ENCODE peak calls at places on chromosome 14, in five cellular contexts. One of them, this sample, is unnamed.

GRCh38 chr14:100155881-100156645 is 3.4 kb downstream of the DEGS2 start:
- DNase-seq in endothelial cell of umbilical vein: no peak
- DNase-seq in IMR-90: no peak
- DNase-seq in neuronal stem cell: no peak
- DNase-seq in SK-N-SH: peak; percentile 71
- DNase-seq in this sample: no peak

GRCh38 chr14:23568600-23569310 is 1.2 kb upstream of the AP1G2 start:
- DNase-seq in endothelial cell of umbilical vein: no peak
- DNase-seq in neuronal stem cell: no peak
- DNase-seq in SK-N-SH: peak; percentile 65
- DNase-seq in IMR-90: no peak
- DNase-seq in this sample: no peak

GRCh38 chr14:103846569-103847438 is 571 bp downstream of the PPP1R13B start:
- DNase-seq in endothelial cell of umbilical vein: peak; percentile 26
- DNase-seq in IMR-90: no peak
- DNase-seq in SK-N-SH: peak; percentile 80
- DNase-seq in neuronal stem cell: no peak
- DNase-seq in this sample: no peak

GRCh38 chr14:105149146-105149781 is 19.3 kb downstream of the JAG2 start:
- DNase-seq in neuronal stem cell: no peak
- DNase-seq in SK-N-SH: no peak
- DNase-seq in endothelial cell of umbilical vein: no peak
- DNase-seq in IMR-90: no peak
- DNase-seq in this sample: no peak

GRCh38 chr14:49892301-49892635 is 614 bp upstream of the ARF6 start:
- DNase-seq in endothelial cell of umbilical vein: peak; percentile 83
- DNase-seq in SK-N-SH: peak; percentile 71
- DNase-seq in IMR-90: peak; percentile 82
- DNase-seq in neuronal stem cell: peak; percentile 51
- DNase-seq in this sample: peak; percentile 73

GRCh38 chr14:98290596-98290995 is 981.4 kb downstream of the BCL11B start:
- DNase-seq in SK-N-SH: no peak
- DNase-seq in IMR-90: no peak
- DNase-seq in neuronal stem cell: no peak
- DNase-seq in endothelial cell of umbilical vein: no peak
- DNase-seq in this sample: peak; percentile 29

GRCh38 chr14:101227611-101228594 is 324.4 kb upstream of the RTL1 start:
- DNase-seq in SK-N-SH: no peak
- DNase-seq in endothelial cell of umbilical vein: no peak
- DNase-seq in IMR-90: no peak
- DNase-seq in neuronal stem cell: no peak
- DNase-seq in this sample: no peak

GRCh38 chr14:63727231-63727735 is 582 bp downstream of the SGPP1 start:
- DNase-seq in IMR-90: peak; percentile 46
- DNase-seq in endothelial cell of umbilical vein: peak; percentile 51
- DNase-seq in SK-N-SH: peak; percentile 82
- DNase-seq in neuronal stem cell: no peak
- DNase-seq in this sample: peak; percentile 26

GRCh38 chr14:71387753-71388152 is 480.5 kb downstream of the PCNX1 start:
- DNase-seq in endothelial cell of umbilical vein: no peak
- DNase-seq in SK-N-SH: no peak
- DNase-seq in neuronal stem cell: no peak
- DNase-seq in IMR-90: no peak
- DNase-seq in this sample: no peak

GRCh38 chr14:45128963-45129629 is 5.2 kb downstream of the FKBP3 start:
- DNase-seq in IMR-90: no peak
- DNase-seq in SK-N-SH: no peak
- DNase-seq in endothelial cell of umbilical vein: no peak
- DNase-seq in neuronal stem cell: no peak
- DNase-seq in this sample: no peak

GRCh38 chr14:57009585-57010515 is 199.6 kb upstream of the OTX2 start:
- DNase-seq in IMR-90: no peak
- DNase-seq in SK-N-SH: peak; percentile 37
- DNase-seq in endothelial cell of umbilical vein: no peak
- DNase-seq in neuronal stem cell: no peak
- DNase-seq in this sample: no peak

GRCh38 chr14:99426265-99426664 is 54.4 kb downstream of the SETD3 start:
- DNase-seq in SK-N-SH: no peak
- DNase-seq in endothelial cell of umbilical vein: no peak
- DNase-seq in IMR-90: no peak
- DNase-seq in neuronal stem cell: no peak
- DNase-seq in this sample: no peak

GRCh38 chr14:53381879-53382278 is 228.8 kb upstream of the DDHD1 start:
- DNase-seq in SK-N-SH: no peak
- DNase-seq in neuronal stem cell: no peak
- DNase-seq in IMR-90: no peak
- DNase-seq in endothelial cell of umbilical vein: no peak
- DNase-seq in this sample: no peak

DNA sequence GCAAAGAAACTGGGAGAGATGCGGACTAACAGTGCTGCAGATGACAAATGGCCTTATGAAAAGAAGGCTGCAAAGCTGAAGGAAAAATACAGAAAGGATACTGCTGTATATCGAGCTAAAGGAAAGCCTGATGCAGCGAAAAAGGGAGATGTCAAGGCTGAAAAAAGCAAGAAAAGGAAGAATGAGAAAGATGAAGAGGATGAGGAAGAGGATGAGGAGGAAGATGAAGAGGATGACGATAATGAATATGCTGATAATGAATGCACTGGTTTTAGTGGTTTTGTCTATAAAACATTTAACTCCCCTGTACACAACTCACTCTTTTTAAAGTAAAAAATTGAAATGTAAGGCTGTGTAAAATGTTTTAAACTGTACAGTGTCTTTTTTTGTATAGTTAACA is 13.2 kb upstream of the ARID4A start:
- DNase-seq in endothelial cell of umbilical vein: no peak
- DNase-seq in neuronal stem cell: no peak
- DNase-seq in SK-N-SH: no peak
- DNase-seq in IMR-90: no peak
- DNase-seq in this sample: no peak
- H3K4me1 ChIP-seq in endothelial cell of umbilical vein: peaks cover 25% of the 10 kb centered on the region
- H3K4me1 ChIP-seq in neuronal stem cell: peaks cover 5% of the 10 kb centered on the region
- H3K4me1 ChIP-seq in SK-N-SH: peaks cover 16% of the 10 kb centered on the region
- H3K4me1 ChIP-seq in IMR-90: peaks cover 1% of the 10 kb centered on the region
- H3K4me1 ChIP-seq in this sample: peaks cover 17% of the 10 kb centered on the region

DNA sequence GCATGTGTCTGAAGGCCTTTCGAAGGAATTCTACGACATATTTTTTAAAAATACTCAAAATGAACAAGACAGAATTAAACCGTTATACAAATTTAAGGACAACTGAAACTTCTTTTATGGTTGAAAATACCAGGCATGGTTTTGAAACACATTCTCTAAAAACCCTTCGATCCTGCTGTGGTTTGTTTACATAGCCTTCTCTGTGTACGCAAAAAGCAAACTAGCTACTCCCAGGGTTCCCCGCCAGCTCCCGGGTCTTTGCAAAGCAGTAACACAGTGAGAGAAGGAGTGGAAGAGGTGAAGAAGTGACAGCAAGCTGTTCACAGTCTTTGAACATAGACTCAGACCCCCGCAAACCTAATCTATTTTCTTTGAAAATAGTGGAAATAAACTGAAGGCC is 2.2 kb upstream of the TC2N start:
- DNase-seq in endothelial cell of umbilical vein: no peak
- DNase-seq in SK-N-SH: no peak
- DNase-seq in neuronal stem cell: no peak
- DNase-seq in IMR-90: peak; percentile 47
- DNase-seq in this sample: no peak
- H3K4me2 ChIP-seq in endothelial cell of umbilical vein: no peak overlapping the region
- H3K4me2 ChIP-seq in SK-N-SH: no peak overlapping the region
- H3K4me2 ChIP-seq in neuronal stem cell: no peak overlapping the region
- H3K4me2 ChIP-seq in IMR-90: no peak overlapping the region
- H3K4me2 ChIP-seq in this sample: peak overlapping the region; percentile 40

GRCh38 chr14:102822311-102822863 is 45.1 kb downstream of the TRAF3 start:
- DNase-seq in neuronal stem cell: no peak
- DNase-seq in endothelial cell of umbilical vein: peak; percentile 15
- DNase-seq in SK-N-SH: no peak
- DNase-seq in IMR-90: peak; percentile 28
- DNase-seq in this sample: no peak

GRCh38 chr14:102819176-102819628 is 42.0 kb downstream of the TRAF3 start:
- DNase-seq in IMR-90: no peak
- DNase-seq in SK-N-SH: no peak
- DNase-seq in neuronal stem cell: no peak
- DNase-seq in endothelial cell of umbilical vein: no peak
- DNase-seq in this sample: no peak

GRCh38 chr14:102823546-102823945 is 46.3 kb downstream of the TRAF3 start:
- DNase-seq in neuronal stem cell: no peak
- DNase-seq in SK-N-SH: no peak
- DNase-seq in endothelial cell of umbilical vein: no peak
- DNase-seq in IMR-90: no peak
- DNase-seq in this sample: no peak

GRCh38 chr14:102819790-102820330 is 42.6 kb downstream of the TRAF3 start:
- DNase-seq in SK-N-SH: no peak
- DNase-seq in endothelial cell of umbilical vein: no peak
- DNase-seq in IMR-90: peak; percentile 31
- DNase-seq in neuronal stem cell: no peak
- DNase-seq in this sample: no peak

DNA sequence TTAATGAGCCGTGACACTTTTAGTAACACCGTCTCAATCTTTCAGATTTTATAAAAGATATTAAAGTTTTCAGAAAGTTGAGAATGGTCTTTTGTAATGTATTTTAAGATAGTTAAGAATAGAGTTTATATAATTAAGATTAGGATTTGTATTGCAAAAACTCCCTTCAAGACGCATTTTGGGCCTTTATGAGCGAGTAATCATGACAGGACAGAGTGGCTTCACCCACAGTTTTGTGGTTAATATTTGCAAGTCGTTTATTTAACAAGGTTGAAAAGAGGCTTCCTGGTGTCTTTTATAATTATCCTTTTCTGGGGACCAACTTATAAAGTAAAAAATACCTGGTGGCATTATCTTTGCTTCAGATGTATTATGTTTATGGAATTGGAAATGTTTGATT is 44.0 kb downstream of the TRAF3 start:
- DNase-seq in neuronal stem cell: no peak
- DNase-seq in IMR-90: no peak
- DNase-seq in endothelial cell of umbilical vein: no peak
- DNase-seq in SK-N-SH: no peak
- DNase-seq in this sample: no peak
- H3K4me1 ChIP-seq in neuronal stem cell: peaks cover 28% of the 10 kb centered on the region
- H3K4me1 ChIP-seq in IMR-90: peaks cover 8% of the 10 kb centered on the region
- H3K4me1 ChIP-seq in endothelial cell of umbilical vein: peaks cover 4% of the 10 kb centered on the region
- H3K4me1 ChIP-seq in SK-N-SH: peaks cover 5% of the 10 kb centered on the region
- H3K4me1 ChIP-seq in this sample: peaks cover 13% of the 10 kb centered on the region

GRCh38 chr14:29233188-29233587 is 466.6 kb downstream of the FOXG1 start:
- DNase-seq in neuronal stem cell: no peak
- DNase-seq in endothelial cell of umbilical vein: peak; percentile 12
- DNase-seq in IMR-90: no peak
- DNase-seq in SK-N-SH: no peak
- DNase-seq in this sample: no peak

GRCh38 chr14:29236848-29237247 is 470.3 kb downstream of the FOXG1 start:
- DNase-seq in SK-N-SH: no peak
- DNase-seq in endothelial cell of umbilical vein: peak; percentile 80
- DNase-seq in neuronal stem cell: no peak
- DNase-seq in IMR-90: peak; percentile 92
- DNase-seq in this sample: peak; percentile 87

GRCh38 chr14:29240046-29240445 is 473.5 kb downstream of the FOXG1 start:
- DNase-seq in SK-N-SH: no peak
- DNase-seq in neuronal stem cell: no peak
- DNase-seq in IMR-90: peak; percentile 89
- DNase-seq in endothelial cell of umbilical vein: peak; percentile 84
- DNase-seq in this sample: peak; percentile 90

GRCh38 chr14:29235991-29236390 is 469.4 kb downstream of the FOXG1 start:
- DNase-seq in endothelial cell of umbilical vein: peak; percentile 17
- DNase-seq in SK-N-SH: no peak
- DNase-seq in IMR-90: peak; percentile 45
- DNase-seq in neuronal stem cell: no peak
- DNase-seq in this sample: no peak

GRCh38 chr14:29236401-29236800 is 469.8 kb downstream of the FOXG1 start:
- DNase-seq in endothelial cell of umbilical vein: no peak
- DNase-seq in IMR-90: no peak
- DNase-seq in SK-N-SH: no peak
- DNase-seq in neuronal stem cell: no peak
- DNase-seq in this sample: no peak
- H3K4me2 ChIP-seq in endothelial cell of umbilical vein: peak overlapping the region; percentile 74
- H3K4me2 ChIP-seq in IMR-90: peak overlapping the region; percentile 79
- H3K4me2 ChIP-seq in SK-N-SH: peak overlapping the region; percentile 66
- H3K4me2 ChIP-seq in neuronal stem cell: no peak overlapping the region
- H3K4me2 ChIP-seq in this sample: peak overlapping the region; percentile 81

GRCh38 chr14:93041830-93042229 is 73.9 kb downstream of the ITPK1 start:
- DNase-seq in SK-N-SH: no peak
- DNase-seq in neuronal stem cell: no peak
- DNase-seq in IMR-90: no peak
- DNase-seq in endothelial cell of umbilical vein: no peak
- DNase-seq in this sample: no peak
- H3K4me1 ChIP-seq in SK-N-SH: peaks cover 73% of the 10 kb centered on the region
- H3K4me1 ChIP-seq in neuronal stem cell: peaks cover 52% of the 10 kb centered on the region
- H3K4me1 ChIP-seq in IMR-90: peaks cover 12% of the 10 kb centered on the region
- H3K4me1 ChIP-seq in endothelial cell of umbilical vein: peaks cover 64% of the 10 kb centered on the region
- H3K4me1 ChIP-seq in this sample: peaks cover 42% of the 10 kb centered on the region

GRCh38 chr14:21191261-21191808 is 35.5 kb upstream of the OR5AU1 start:
- DNase-seq in SK-N-SH: peak; percentile 18
- DNase-seq in IMR-90: no peak
- DNase-seq in neuronal stem cell: no peak
- DNase-seq in endothelial cell of umbilical vein: no peak
- DNase-seq in this sample: no peak
- H3K4me2 ChIP-seq in SK-N-SH: peak overlapping the region; percentile 70
- H3K4me2 ChIP-seq in IMR-90: no peak overlapping the region
- H3K4me2 ChIP-seq in neuronal stem cell: peak overlapping the region; percentile 54
- H3K4me2 ChIP-seq in endothelial cell of umbilical vein: peak overlapping the region; percentile 46
- H3K4me2 ChIP-seq in this sample: peak overlapping the region; percentile 73

DNA sequence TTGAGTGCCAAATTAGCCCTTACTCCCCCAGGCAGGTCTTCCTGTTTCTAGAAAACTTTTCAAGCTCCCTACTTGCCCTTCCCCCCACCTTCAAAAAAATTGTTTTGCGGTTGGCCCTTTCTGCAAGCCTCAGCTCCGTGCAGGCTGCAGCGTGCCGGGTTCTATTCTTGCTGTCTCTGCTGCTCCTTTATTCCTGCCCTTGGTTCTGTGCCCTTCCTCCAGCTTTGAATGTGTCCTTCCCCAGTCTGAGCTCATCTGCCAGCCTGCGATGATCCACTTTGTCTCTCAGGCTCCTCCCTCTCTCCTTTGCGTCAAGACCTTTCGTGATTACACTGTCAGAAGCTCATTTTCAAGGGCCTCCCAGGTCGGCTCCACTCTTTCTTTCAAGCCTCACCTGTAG is 98.6 kb downstream of the IRF2BPL start:
- DNase-seq in neuronal stem cell: no peak
- DNase-seq in IMR-90: no peak
- DNase-seq in endothelial cell of umbilical vein: no peak
- DNase-seq in SK-N-SH: no peak
- DNase-seq in this sample: no peak
- H3K4me1 ChIP-seq in neuronal stem cell: peaks cover 47% of the 10 kb centered on the region
- H3K4me1 ChIP-seq in IMR-90: peaks cover 11% of the 10 kb centered on the region
- H3K4me1 ChIP-seq in endothelial cell of umbilical vein: no peaks in the 10 kb centered on the region
- H3K4me1 ChIP-seq in SK-N-SH: peaks cover 43% of the 10 kb centered on the region
- H3K4me1 ChIP-seq in this sample: peaks cover 4% of the 10 kb centered on the region

DNA sequence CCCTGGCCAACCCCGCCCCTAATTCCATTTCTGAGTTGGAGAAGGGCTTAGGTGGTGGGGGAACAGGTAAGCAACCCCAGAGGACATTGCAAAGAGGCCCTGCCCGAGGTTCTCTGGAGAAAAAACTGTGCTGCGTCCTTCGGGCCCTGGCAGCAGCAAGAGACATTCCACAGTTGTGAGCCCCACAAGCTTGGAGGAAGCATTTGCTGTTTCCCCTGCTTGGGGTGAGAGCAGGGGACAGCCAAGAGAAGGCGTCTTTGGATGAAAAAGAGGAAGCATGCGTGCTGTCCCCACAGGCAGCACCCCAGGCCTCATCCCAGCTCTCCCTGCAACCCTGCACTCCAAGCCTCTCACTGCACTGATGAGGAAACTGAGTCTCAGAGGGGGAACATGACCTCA is 1.4 kb downstream of the BDKRB2 start:
- DNase-seq in neuronal stem cell: no peak
- DNase-seq in endothelial cell of umbilical vein: no peak
- DNase-seq in IMR-90: no peak
- DNase-seq in SK-N-SH: no peak
- DNase-seq in this sample: no peak
- H3K4me2 ChIP-seq in neuronal stem cell: no peak overlapping the region
- H3K4me2 ChIP-seq in endothelial cell of umbilical vein: no peak overlapping the region
- H3K4me2 ChIP-seq in IMR-90: peak overlapping the region; percentile 98
- H3K4me2 ChIP-seq in SK-N-SH: peak overlapping the region; percentile 96
- H3K4me2 ChIP-seq in this sample: peak overlapping the region; percentile 90